ENCODE peak calls at places on chromosomes 2 and 18, in nine cellular contexts. N is Peyer's patch, O is spleen, U is thyroid gland, J is tibial nerve, Q is stomach, B is body of pancreas, K is IMR-90, Z is breast epithelium. F is an unnamed sample. For H3K36me3, the result is how much of the 10 kb centered on the place peaks cover.

GRCh38 chr2:165852394-165852793 is 58.3 kb upstream of the GALNT3 start:
- DNase-seq in O (no peak), Z (no peak), Q (no peak), N (no peak), U (no peak), J (no peak), K (no peak), B (no peak), F (no peak)

GRCh38 chr2:201955702-201956141 is 77.9 kb upstream of the FZD7 start:
- DNase-seq in O (no peak), K (peak), J (no peak), N (no peak), Q (no peak), B (no peak), Z (peak), U (no peak), F (peak)

GRCh38 chr18:79740741-79741700 is 56.7 kb upstream of the KCNG2 start:
- DNase-seq in J (no peak), Z (no peak), O (peak), N (no peak), U (no peak), K (no peak), B (no peak), Q (no peak), F (no peak)

GRCh38 chr2:121529439-121530209 is 1.1 kb upstream of the RNU4ATAC start:
- DNase-seq in U (peak), N (peak), B (peak), O (no peak), J (peak), Q (peak), Z (no peak), K (peak), F (peak)

GRCh38 chr2:102021776-102022175 is 30.0 kb downstream of the IL1R2 start:
- DNase-seq in J (no peak), B (no peak), K (no peak), Z (no peak), U (no peak), Q (no peak), O (no peak), N (no peak), F (no peak)

GRCh38 chr2:176130153-176130916 is 830 bp downstream of the HOXD8 start:
- DNase-seq in Z (no peak), Q (no peak), U (no peak), N (no peak), B (no peak), K (no peak), J (no peak), O (peak), F (no peak)

GRCh38 chr18:38427234-38427633 is 861.6 kb upstream of the CELF4 start:
- DNase-seq in Q (no peak), O (no peak), K (no peak), Z (no peak), U (no peak), J (no peak), N (no peak), B (peak), F (no peak)

GRCh38 chr2:204608261-204608660 is 63.0 kb downstream of the PARD3B start:
- DNase-seq in N (no peak), Z (no peak), U (no peak), O (no peak), B (no peak), K (peak), J (no peak), Q (no peak), F (no peak)

GRCh38 chr2:9263388-9263787 is 56.8 kb downstream of the ASAP2 start:
- DNase-seq in B (no peak), U (peak), Z (no peak), N (no peak), Q (no peak), J (no peak), O (no peak), K (no peak), F (no peak)

GRCh38 chr2:217650716-217651360 is 352.0 kb downstream of the TNS1 start:
- DNase-seq in K (peak), Z (no peak), U (peak), Q (no peak), B (peak), N (no peak), J (no peak), O (no peak), F (peak)

GRCh38 chr18:50816767-50817166 is 3.0 kb downstream of the MRO start:
- DNase-seq in K (no peak), Z (no peak), B (no peak), J (no peak), U (peak), O (no peak), N (peak), Q (no peak), F (no peak)

GRCh38 chr2:9630001-9630749 is 622 bp downstream of the YWHAQ start:
- DNase-seq in Q (peak), N (peak), Z (peak), B (peak), O (peak), U (peak), J (peak), K (peak), F (peak)

GRCh38 chr2:239716536-239717318 is 308.4 kb downstream of the NDUFA10 start:
- DNase-seq in J (peak), O (peak), K (no peak), B (peak), Q (no peak), N (no peak), U (peak), Z (peak), F (no peak)

GRCh38 chr2:165582409-165582808 is 112.9 kb downstream of the CSRNP3 start:
- DNase-seq in U (peak), N (no peak), K (no peak), B (no peak), Z (no peak), Q (no peak), O (no peak), J (no peak), F (no peak)

GRCh38 chr2:18845854-18846253 is 256.5 kb upstream of the NT5C1B start:
- DNase-seq in K (no peak), N (no peak), B (no peak), Q (no peak), O (no peak), U (no peak), Z (no peak), J (no peak), F (no peak)

GRCh38 chr18:10950080-10950875 is 199.1 kb downstream of the PIEZO2 start:
- DNase-seq in O (no peak), Z (no peak), N (no peak), U (no peak), B (no peak), K (no peak), J (no peak), Q (no peak), F (no peak)

GRCh38 chr18:72847134-72847533 is 20.7 kb downstream of the NETO1 start:
- DNase-seq in B (no peak), J (no peak), Q (no peak), K (no peak), Z (no peak), N (no peak), O (no peak), U (no peak), F (no peak)

GRCh38 chr2:199627417-199627816 is 169.7 kb upstream of the SATB2 start:
- DNase-seq in K (no peak), N (no peak), J (no peak), Z (no peak), O (no peak), B (no peak), U (no peak), Q (no peak), F (no peak)

GRCh38 chr2:53737091-53737490 is 30.5 kb upstream of the CHAC2 start:
- DNase-seq in K (no peak), N (no peak), O (no peak), J (no peak), Z (no peak), Q (no peak), U (no peak), B (no peak), F (no peak)

GRCh38 chr2:131049150-131049718 is 44.0 kb downstream of the FAM168B start:
- DNase-seq in Q (no peak), O (no peak), Z (no peak), K (no peak), N (no peak), J (no peak), U (no peak), B (no peak), F (no peak)

GRCh38 chr2:241412144-241412543 is 56.1 kb downstream of the FARP2 start:
- DNase-seq in Z (no peak), K (peak), O (no peak), N (no peak), U (no peak), J (no peak), Q (no peak), B (no peak), F (no peak)

GRCh38 chr18:23193727-23194126 is 58.4 kb downstream of the CABLES1 start:
- DNase-seq in Q (no peak), O (no peak), B (no peak), U (no peak), Z (no peak), N (no peak), J (no peak), K (no peak), F (no peak)
- H3K36me3 ChIP-seq in Q (under half), O (under half), B (under half), U (under half), Z (under half), N (under half), J (under half), K (under half), F (under half)

DNA sequence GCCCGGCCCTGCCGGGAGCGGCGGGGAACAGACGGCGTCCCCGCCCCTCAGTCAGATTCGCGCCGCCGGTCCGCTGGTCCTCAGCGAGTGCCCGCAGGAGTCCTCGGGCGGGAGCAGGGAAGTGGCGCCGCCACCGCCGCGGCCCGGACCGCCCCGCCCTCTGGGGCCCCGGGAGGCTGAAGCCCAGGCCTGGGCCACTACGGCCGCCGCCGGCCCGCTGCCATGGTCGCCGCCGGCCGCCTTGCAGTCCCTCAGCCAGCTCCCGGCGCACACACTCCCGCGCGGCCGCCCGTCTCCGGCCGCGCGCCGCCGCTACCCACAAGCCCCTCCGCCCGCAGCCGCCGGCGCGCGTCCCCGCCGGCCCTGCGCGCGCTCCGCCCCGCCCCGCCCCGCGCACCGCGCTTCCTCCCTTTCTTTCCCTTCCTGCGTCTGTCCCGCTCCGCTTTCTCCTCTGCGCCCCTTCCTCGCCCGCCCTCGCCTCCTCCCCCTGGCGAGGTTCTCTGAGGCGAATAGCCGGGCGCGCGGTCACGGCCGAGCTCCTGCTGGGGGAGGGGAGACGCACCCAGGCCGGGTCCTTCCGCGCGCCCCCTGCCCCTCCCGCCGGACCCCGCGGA is at the start of gene ROCK2:
- DNase-seq in Q (peak), Z (peak), K (peak), B (peak), O (peak), J (peak), U (peak), N (peak), F (peak)
- TF ChIP-seq POLR2A in Q (no peak), Z (no peak), K (peak), B (peak), O (no peak), J (peak), U (no peak), N (peak), F (peak)

DNA sequence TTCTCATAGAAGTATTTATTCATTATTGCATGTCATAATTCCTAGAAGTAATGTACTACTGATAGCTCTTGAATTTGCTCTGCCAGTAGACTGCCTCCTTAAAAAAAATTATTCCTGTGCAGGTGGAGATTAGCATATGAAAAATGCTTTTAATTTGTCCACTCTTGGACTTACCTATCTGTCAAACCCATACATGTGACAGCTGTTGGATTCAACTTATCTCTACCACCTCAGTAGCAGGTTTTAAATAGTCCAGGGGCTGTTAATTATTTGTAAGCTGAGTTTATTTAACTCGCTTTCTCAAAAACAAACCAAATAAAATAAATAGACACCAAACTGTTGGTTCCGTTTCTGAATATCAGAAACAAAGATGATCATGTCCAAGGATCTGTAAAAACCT is 44.3 kb downstream of the ZEB2 start:
- DNase-seq in Q (no peak), O (no peak), Z (no peak), J (no peak), K (no peak), B (no peak), U (no peak), N (no peak), F (no peak)
- H3K36me3 ChIP-seq in Q (under half), O (under half), Z (under half), J (under half), K (under half), B (under half), U (under half), N (under half), F (under half)

GRCh38 chr2:27050996-27051901 is at the start of gene AGBL5:
- DNase-seq in O (peak), J (peak), K (peak), N (peak), Z (peak), Q (peak), U (peak), B (peak), F (peak)
- TF ChIP-seq POLR2A in O (peak), J (peak), K (peak), N (no peak), Z (peak), Q (no peak), U (no peak), B (peak), F (peak)